ENCODE peak calls at places on chromosomes 5 and 9, in seven cellular contexts. C is sigmoid colon, Q is A549, E is body of pancreas, B is stomach, R is fibroblast of lung, G is upper lobe of right lung. T is an unnamed sample.

GRCh38 chr5:88145205-88145602 is 123.4 kb downstream of the TMEM161B start:
- DNase-seq in C (no peak), Q (no peak), E (no peak), B (no peak), R (no peak), G (no peak), T (no peak)

GRCh38 chr9:14323969-14324366 is 10.0 kb upstream of the NFIB start:
- DNase-seq in C (no peak), Q (no peak), E (no peak), B (no peak), R (no peak), G (no peak), T (no peak)

GRCh38 chr5:171288066-171288465 is 21.0 kb upstream of the TLX3 start:
- DNase-seq in C (no peak), Q (no peak), E (no peak), B (no peak), R (peak), G (no peak), T (no peak)

GRCh38 chr5:173050791-173051190 is 5.4 kb upstream of the CREBRF start:
- DNase-seq in C (no peak), Q (no peak), E (no peak), B (no peak), R (no peak), G (no peak), T (no peak)

GRCh38 chr9:131732061-131732526 is 7.8 kb downstream of the RAPGEF1 start:
- DNase-seq in C (peak), Q (no peak), E (no peak), B (no peak), R (peak), G (no peak), T (peak)

GRCh38 chr9:100933656-100934055 is 94.9 kb upstream of the PLPPR1 start:
- DNase-seq in C (no peak), Q (no peak), E (no peak), B (no peak), R (peak), G (no peak), T (peak)

GRCh38 chr5:122099060-122099790 is 21.2 kb upstream of the LOX start:
- DNase-seq in C (no peak), Q (no peak), E (no peak), B (no peak), R (peak), G (no peak), T (peak)

GRCh38 chr5:84181093-84181492 is 203.6 kb downstream of the EDIL3 start:
- DNase-seq in C (no peak), Q (no peak), E (no peak), B (no peak), R (peak), G (no peak), T (no peak)

GRCh38 chr9:122122903-122123632 is 30.0 kb upstream of the TTLL11 start:
- DNase-seq in C (peak), Q (peak), E (peak), B (peak), R (peak), G (peak), T (peak)

GRCh38 chr5:33685873-33686550 is 205.8 kb downstream of the ADAMTS12 start:
- DNase-seq in C (no peak), Q (no peak), E (no peak), B (no peak), R (no peak), G (no peak), T (no peak)

GRCh38 chr5:125713406-125713805 is 709.8 kb upstream of the GRAMD2B start:
- DNase-seq in C (no peak), Q (no peak), E (no peak), B (no peak), R (no peak), G (no peak), T (no peak)

GRCh38 chr9:85640425-85640824 is 101.3 kb downstream of the AGTPBP1 start:
- DNase-seq in C (no peak), Q (no peak), E (no peak), B (no peak), R (no peak), G (no peak), T (no peak)

GRCh38 chr5:3818612-3819011 is 223.0 kb downstream of the IRX1 start:
- DNase-seq in C (no peak), Q (no peak), E (no peak), B (no peak), R (no peak), G (no peak), T (no peak)

GRCh38 chr5:135650081-135650480 is 71.3 kb upstream of the CXCL14 start:
- DNase-seq in C (no peak), Q (no peak), E (no peak), B (no peak), R (no peak), G (no peak), T (no peak)

GRCh38 chr5:144598451-144599068 is 427.9 kb downstream of the KCTD16 start:
- DNase-seq in C (no peak), Q (no peak), E (peak), B (peak), R (no peak), G (peak), T (no peak)

GRCh38 chr9:92774274-92774673 is 9.6 kb upstream of the BICD2 start:
- DNase-seq in C (no peak), Q (no peak), E (no peak), B (no peak), R (peak), G (no peak), T (peak)

GRCh38 chr9:121731090-121731489 is 79.7 kb downstream of the DAB2IP start:
- DNase-seq in C (no peak), Q (no peak), E (no peak), B (no peak), R (no peak), G (no peak), T (no peak)

GRCh38 chr5:172282277-172283019 is 1.1 kb downstream of the UBTD2 start:
- DNase-seq in C (no peak), Q (no peak), E (no peak), B (no peak), R (peak), G (no peak), T (peak)

GRCh38 chr5:151202381-151203139 is 21.3 kb downstream of the CCDC69 start:
- DNase-seq in C (no peak), Q (no peak), E (no peak), B (no peak), R (peak), G (no peak), T (peak)

GRCh38 chr5:134411228-134411545 is 494 bp downstream of the CDKN2AIPNL start:
- DNase-seq in C (no peak), Q (no peak), E (no peak), B (no peak), R (no peak), G (no peak), T (no peak)
- TF ChIP-seq CTCF in C (no peak), Q (no peak), E (no peak), B (no peak), R (no peak), G (no peak), T (no peak)

DNA sequence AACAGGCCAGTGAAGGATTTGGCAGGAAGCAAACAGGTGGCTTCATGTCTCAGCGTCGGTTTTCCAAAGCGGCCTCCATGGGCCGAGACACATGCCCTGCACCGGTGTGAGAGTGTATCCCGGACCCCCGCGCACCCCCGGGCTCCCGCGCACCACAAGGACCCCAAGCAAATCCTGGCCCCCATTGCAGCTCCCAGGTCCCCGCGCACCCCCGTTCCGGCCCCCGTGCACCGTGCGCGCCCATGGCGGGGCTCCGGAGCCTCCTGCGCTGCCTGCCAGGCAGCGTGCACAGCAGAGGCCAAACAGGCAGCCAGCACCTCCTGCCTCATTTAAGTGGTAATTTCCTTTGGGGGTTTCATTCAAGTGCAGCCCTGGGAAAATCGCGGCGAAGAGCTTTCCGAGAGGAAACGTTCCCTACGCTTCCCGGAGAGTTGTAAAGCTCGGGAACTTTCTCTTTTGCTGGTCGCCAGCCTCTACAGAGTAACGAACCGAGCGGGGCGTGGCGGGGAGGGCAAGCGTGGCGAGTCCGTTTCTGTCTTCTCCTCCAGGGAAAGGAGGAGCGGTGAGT is 145.5 kb upstream of the SLC24A2 start:
- DNase-seq in C (no peak), Q (no peak), E (peak), B (peak), R (peak), G (no peak), T (peak)
- H3K4me3 ChIP-seq in C (peak), Q (peak), E (peak), B (peak), R (peak), G (peak), T (peak)

DNA sequence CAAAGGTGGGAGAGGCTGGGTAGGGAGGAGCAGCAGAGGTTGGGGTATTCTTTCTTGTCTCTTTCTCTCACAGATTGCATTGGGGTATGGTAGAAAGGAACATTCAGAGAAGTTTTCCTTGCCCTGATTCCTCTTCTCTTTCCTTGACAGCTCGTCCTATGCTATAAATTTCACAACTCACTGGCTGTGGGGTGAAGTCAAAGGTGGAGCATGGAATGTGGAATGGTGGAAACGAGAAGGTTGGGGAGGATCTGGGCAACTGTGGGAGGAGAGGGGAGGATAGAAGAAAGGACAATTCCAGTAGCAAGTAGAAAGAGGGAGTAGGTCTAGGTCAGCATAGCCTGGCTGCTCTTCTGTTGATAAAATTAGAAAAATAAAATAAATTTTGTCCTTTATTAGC is 39.0 kb upstream of the POC5 start:
- DNase-seq in C (no peak), Q (no peak), E (no peak), B (no peak), R (no peak), G (no peak), T (no peak)
- TF ChIP-seq CTCF in C (no peak), Q (no peak), E (no peak), B (no peak), R (no peak), G (no peak), T (no peak)

DNA sequence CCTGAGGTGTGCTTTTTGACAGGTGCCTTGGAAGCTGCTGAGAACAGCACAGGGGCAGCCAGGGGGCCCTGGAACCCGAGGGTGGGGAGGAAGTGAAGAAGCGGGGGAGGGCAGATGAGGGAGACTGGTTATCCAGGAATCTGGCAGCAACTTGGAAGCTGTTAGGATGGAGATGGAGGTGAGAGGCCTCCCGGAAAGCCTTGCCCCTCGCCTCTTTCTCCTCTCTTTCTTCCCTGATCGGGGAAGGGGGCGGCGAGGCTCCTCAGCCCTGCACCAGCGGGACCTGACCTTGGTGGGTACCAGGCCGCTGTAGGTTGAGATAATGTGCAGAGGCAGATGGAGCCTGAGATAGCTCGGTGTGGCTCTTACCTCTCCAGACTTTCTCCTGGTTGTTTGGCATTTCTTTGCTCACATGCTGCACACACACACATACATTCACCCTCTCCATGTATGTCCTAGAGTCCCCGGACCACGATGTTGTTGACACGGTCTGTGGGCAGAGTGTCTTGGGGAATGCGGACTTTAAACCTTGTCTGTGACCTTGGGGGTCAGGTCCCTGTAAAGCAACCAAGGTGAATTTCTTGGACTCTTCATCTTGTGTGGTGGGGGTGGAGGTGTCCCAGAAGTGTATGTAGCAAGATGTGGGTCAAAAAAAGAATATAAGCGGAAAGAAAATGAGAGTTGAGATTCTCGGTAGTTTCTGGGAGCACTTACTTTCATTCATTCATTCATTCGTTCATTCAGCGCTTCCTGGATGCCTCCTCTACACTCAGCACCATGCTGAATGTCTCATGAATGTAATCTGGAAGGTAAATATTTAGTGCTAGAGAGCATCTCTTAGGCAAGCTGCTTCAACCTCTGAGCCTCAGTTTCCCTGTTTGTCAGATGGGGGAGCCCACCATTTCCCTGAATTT is 1.6 kb downstream of the WWC1 start:
- DNase-seq in C (no peak), Q (no peak), E (no peak), B (no peak), R (no peak), G (no peak), T (no peak)
- H3K4me3 ChIP-seq in C (no peak), Q (peak), E (peak), B (peak), R (no peak), G (peak), T (no peak)

GRCh38 chr9:109862452-109862851 is 82.5 kb downstream of the PALM2AKAP2 start:
- DNase-seq in C (no peak), Q (no peak), E (no peak), B (no peak), R (no peak), G (no peak), T (no peak)
- TF ChIP-seq CTCF in C (no peak), Q (no peak), E (no peak), B (no peak), R (peak), G (no peak), T (peak)

GRCh38 chr9:105051897-105052296 is 123.9 kb upstream of the ABCA1 start:
- DNase-seq in C (no peak), Q (no peak), E (no peak), B (no peak), R (no peak), G (no peak), T (no peak)
- H3K4me3 ChIP-seq in C (no peak), Q (no peak), E (no peak), B (no peak), R (no peak), G (no peak), T (no peak)